ENCODE peak calls at places on chromosomes 13 and 19, in five cellular contexts. I is ascending aorta, Q is H9, S is PC-9, T is upper lobe of right lung. D is an unnamed sample. For H3K4me1 and H3K27me3, the result is how much of the 10 kb centered on the place peaks cover.

GRCh38 chr19:14107581-14108461 is 9.7 kb downstream of the PRKACA start:
- DNase-seq in I (peak), S (no peak), Q (no peak), T (no peak), D (no peak)

GRCh38 chr19:13127051-13127450 is 9.0 kb downstream of the NACC1 start:
- DNase-seq in Q (no peak), S (no peak), T (no peak), I (no peak), D (no peak)

GRCh38 chr19:11304936-11305335 is 9.0 kb downstream of the TSPAN16 start:
- DNase-seq in T (no peak), I (no peak), Q (no peak), S (no peak), D (no peak)

GRCh38 chr13:109918179-109918651 is 131.8 kb upstream of the IRS2 start:
- DNase-seq in S (no peak), T (no peak), Q (no peak), I (peak), D (peak)

GRCh38 chr19:13103961-13104847 is 1.5 kb upstream of the LYL1 start:
- DNase-seq in Q (peak), S (no peak), T (peak), I (peak), D (no peak)

GRCh38 chr19:2334426-2334825 is 5.9 kb downstream of the SPPL2B start:
- DNase-seq in I (no peak), T (no peak), Q (no peak), S (no peak), D (no peak)

GRCh38 chr19:13149628-13150186 is 468 bp downstream of the STX10 start:
- DNase-seq in I (peak), S (peak), Q (peak), T (peak), D (no peak)

GRCh38 chr13:48236528-48237353 is 3.7 kb downstream of the ITM2B start:
- DNase-seq in T (no peak), I (no peak), S (no peak), Q (no peak), D (no peak)

GRCh38 chr13:89375839-89376238 is 1704.7 kb downstream of the SLITRK5 start:
- DNase-seq in Q (no peak), S (no peak), I (no peak), T (no peak), D (no peak)

GRCh38 chr13:90732049-90732448 is 615.4 kb upstream of the MIR17HG start:
- DNase-seq in T (no peak), Q (peak), I (no peak), S (no peak), D (no peak)

GRCh38 chr13:56850852-56851251 is 289.9 kb upstream of the PRR20A start:
- DNase-seq in T (no peak), S (no peak), I (no peak), Q (no peak), D (no peak)

GRCh38 chr13:50277127-50277526 is 261.9 kb downstream of the KCNRG start:
- DNase-seq in Q (no peak), I (no peak), T (no peak), S (no peak), D (no peak)

GRCh38 chr13:46372071-46372470 is 15.0 kb downstream of the RUBCNL start:
- DNase-seq in T (no peak), I (no peak), Q (no peak), S (no peak), D (no peak)

GRCh38 chr19:48719263-48720171 is at the start of gene MAMSTR:
- DNase-seq in S (no peak), Q (peak), I (no peak), T (no peak), D (no peak)

GRCh38 chr19:11964496-11964857 is 363 bp upstream of the ZNF763 start:
- DNase-seq in S (no peak), T (peak), I (no peak), Q (no peak), D (no peak)

GRCh38 chr13:43698009-43698408 is 88.8 kb downstream of the ENOX1 start:
- DNase-seq in S (no peak), Q (no peak), T (no peak), I (no peak), D (no peak)

GRCh38 chr13:98448642-98448928 is 128.3 kb downstream of the STK24 start:
- DNase-seq in Q (no peak), S (no peak), T (no peak), I (no peak), D (no peak)

GRCh38 chr13:34867590-34867989 is 74.5 kb upstream of the NBEA start:
- DNase-seq in I (no peak), T (no peak), S (no peak), Q (no peak), D (no peak)

GRCh38 chr13:43861863-43862262 is 17.7 kb downstream of the CCDC122 start:
- DNase-seq in I (no peak), Q (no peak), S (no peak), T (no peak), D (no peak)

GRCh38 chr19:13055213-13056051 is 47.2 kb downstream of the LYL1 start:
- DNase-seq in S (no peak), T (peak), Q (peak), I (peak), D (peak)

GRCh38 chr13:41603917-41604316 is 146.6 kb downstream of the RGCC start:
- DNase-seq in S (peak), I (no peak), T (no peak), Q (no peak), D (no peak)

GRCh38 chr13:21297452-21297851 is 121.0 kb downstream of the MRPL57 start:
- DNase-seq in S (no peak), Q (no peak), T (no peak), I (no peak), D (peak)

GRCh38 chr13:51148952-51149573 is 38.0 kb upstream of the C13orf42 start:
- DNase-seq in S (peak), Q (peak), T (no peak), I (no peak), D (no peak)

GRCh38 chr19:11659612-11660011 is 62.3 kb downstream of the ZNF627 start:
- DNase-seq in Q (no peak), S (peak), T (no peak), I (no peak), D (no peak)

GRCh38 chr19:43504426-43505185 is at the start of gene PHLDB3:
- DNase-seq in T (peak), S (peak), I (peak), Q (peak), D (no peak)

DNA sequence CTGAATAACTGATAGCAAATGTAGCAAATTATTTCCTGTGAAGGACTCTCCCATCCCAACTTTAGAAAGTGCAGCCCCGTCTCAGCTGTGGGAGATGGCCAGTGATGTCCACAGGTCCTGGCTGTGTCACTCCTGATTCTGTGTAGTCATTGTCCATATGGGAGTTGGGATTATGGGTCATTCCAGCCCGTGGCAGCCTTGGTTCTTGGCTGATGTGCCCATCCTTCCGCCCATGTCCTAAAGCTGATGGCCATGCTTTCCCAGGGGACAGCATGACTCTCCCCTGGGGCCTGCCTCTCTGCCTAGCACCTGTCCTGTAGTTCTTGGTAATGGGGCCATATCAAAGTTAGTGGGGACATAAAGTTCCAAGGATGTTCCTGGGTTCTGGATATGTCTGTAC is 43.9 kb upstream of the C1QTNF9 start:
- DNase-seq in Q (no peak), I (no peak), T (no peak), S (no peak), D (no peak)
- H3K4me1 ChIP-seq in Q (under half), I (under half), T (under half), S (under half), D (under half)

GRCh38 chr19:45599286-45599685 is 2.7 kb downstream of the GPR4 start:
- DNase-seq in Q (no peak), T (no peak), S (peak), I (no peak), D (no peak)
- H3K27me3 ChIP-seq in Q (under half), T (half or more), S (half or more), I (under half), D (half or more)

DNA sequence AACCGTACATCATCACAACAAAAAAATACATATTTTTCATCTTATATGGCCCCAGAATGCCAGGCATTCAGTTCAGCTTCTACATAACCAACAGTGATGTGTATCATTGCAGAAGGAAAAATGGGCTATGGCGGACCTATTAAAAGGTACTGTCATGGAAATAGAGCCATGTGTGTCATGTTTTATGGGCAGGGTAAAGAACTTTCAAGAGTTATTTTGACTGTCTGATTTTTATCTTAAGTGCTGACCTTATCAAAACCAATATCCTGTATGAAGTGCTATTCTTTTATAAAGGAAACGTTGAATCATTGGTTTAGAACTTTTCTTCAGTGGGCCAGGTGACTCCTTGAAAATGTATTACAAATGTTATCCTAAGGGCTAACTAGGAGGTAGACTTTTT is 9.9 kb downstream of the ZNF507 start:
- DNase-seq in S (no peak), I (no peak), Q (no peak), T (no peak), D (no peak)
- H3K4me1 ChIP-seq in S (under half), I (under half), Q (under half), T (under half), D (under half)

GRCh38 chr13:99812611-99813010 is 159.0 kb downstream of the ZIC5 start:
- DNase-seq in I (no peak), T (no peak), S (peak), Q (no peak), D (peak)
- H3K27me3 ChIP-seq in I (under half), T (under half), S (under half), Q (under half), D (under half)

GRCh38 chr19:3670258-3670795 is 29.9 kb downstream of the PIP5K1C start:
- DNase-seq in Q (no peak), I (peak), T (no peak), S (no peak), D (peak)
- H3K4me1 ChIP-seq in Q (under half), I (half or more), T (under half), S (under half), D (under half)

GRCh38 chr19:17787274-17787913 is 7.5 kb upstream of the B3GNT3 start:
- DNase-seq in T (no peak), S (peak), Q (no peak), I (no peak), D (no peak)

GRCh38 chr19:17788632-17789031 is 6.3 kb upstream of the B3GNT3 start:
- DNase-seq in Q (no peak), T (no peak), I (no peak), S (peak), D (no peak)

GRCh38 chr19:17794731-17795494 is at the start of gene B3GNT3:
- DNase-seq in I (no peak), Q (peak), S (peak), T (peak), D (no peak)

GRCh38 chr19:17794412-17794730 is 567 bp upstream of the B3GNT3 start:
- DNase-seq in S (no peak), I (no peak), T (no peak), Q (no peak), D (no peak)

GRCh38 chr19:17790059-17790780 is 4.7 kb upstream of the B3GNT3 start:
- DNase-seq in Q (no peak), I (no peak), T (no peak), S (peak), D (no peak)
- H3K27me3 ChIP-seq in Q (under half), I (under half), T (under half), S (under half), D (under half)

GRCh38 chr13:97246596-97246995 is 24.5 kb downstream of the MBNL2 start:
- DNase-seq in T (no peak), Q (no peak), I (no peak), S (no peak), D (no peak)
- H3K4me1 ChIP-seq in T (half or more), Q (under half), I (half or more), S (under half), D (under half)

GRCh38 chr19:781800-782194 is 15.5 kb upstream of the PTBP1 start:
- DNase-seq in T (no peak), I (no peak), S (no peak), Q (no peak), D (no peak)
- H3K27me3 ChIP-seq in T (under half), I (under half), S (under half), Q (under half), D (under half)

GRCh38 chr19:50377051-50377441 is 789 bp downstream of the NR1H2 start:
- DNase-seq in I (no peak), T (peak), S (no peak), Q (no peak), D (no peak)
- H3K4me1 ChIP-seq in I (under half), T (under half), S (under half), Q (under half), D (under half)